ENCODE peak calls at places on chromosomes 6 and 20, in six cellular contexts. R, O, L, X, I and P are unnamed samples.

GRCh38 chr6:13390658-13391057 is 62.3 kb upstream of the TBC1D7 start:
- DNase-seq in R (no peak), O (no peak), X (peak; percentile 41), I (no peak), L (no peak), P (no peak)

GRCh38 chr20:2143594-2143993 is 42.0 kb downstream of the STK35 start:
- DNase-seq in R (no peak), O (peak; percentile 49), L (no peak), X (no peak), I (no peak), P (no peak)

GRCh38 chr6:40912158-40912946 is 126.7 kb downstream of the UNC5CL start:
- DNase-seq in X (peak; percentile 48), I (peak; percentile 83), R (peak; percentile 65), O (no peak), L (peak; percentile 67), P (peak; percentile 32)

GRCh38 chr6:39495023-39495422 is 172.5 kb upstream of the KCNK16 start:
- DNase-seq in L (no peak), O (no peak), I (no peak), X (no peak), R (no peak), P (no peak)

GRCh38 chr20:12252793-12253192 is 335.1 kb downstream of the BTBD3 start:
- DNase-seq in X (no peak), L (no peak), I (no peak), R (no peak), O (no peak), P (no peak)

GRCh38 chr20:50034567-50035170 is 51.9 kb downstream of the SNAI1 start:
- DNase-seq in R (peak; percentile 41), X (no peak), L (peak; percentile 55), I (no peak), O (no peak), P (no peak)

GRCh38 chr20:51712501-51713212 is 55.5 kb downstream of the ATP9A start:
- DNase-seq in I (no peak), L (peak; percentile 63), O (no peak), X (no peak), R (no peak), P (peak; percentile 16)

GRCh38 chr20:62494537-62494936 is 18.7 kb upstream of the GATA5 start:
- DNase-seq in O (no peak), I (no peak), L (no peak), X (no peak), R (no peak), P (no peak)

GRCh38 chr6:147751232-147751631 is 242.7 kb downstream of the SAMD5 start:
- DNase-seq in I (no peak), O (no peak), X (no peak), R (no peak), L (no peak), P (no peak)

GRCh38 chr20:62523473-62524203 is 47.8 kb upstream of the GATA5 start:
- DNase-seq in R (no peak), I (no peak), L (no peak), O (no peak), X (peak; percentile 42), P (no peak)

GRCh38 chr20:35887393-35888064 is 66.8 kb downstream of the SCAND1 start:
- DNase-seq in L (no peak), O (no peak), X (no peak), R (no peak), I (no peak), P (no peak)

GRCh38 chr20:51381557-51381956 is 161.0 kb downstream of the NFATC2 start:
- DNase-seq in I (no peak), L (no peak), X (no peak), O (no peak), R (no peak), P (no peak)

GRCh38 chr6:138593100-138593877 is 94.0 kb upstream of the NHSL1 start:
- DNase-seq in I (no peak), X (peak; percentile 88), R (peak; percentile 40), L (peak; percentile 98), O (no peak), P (peak; percentile 86)

GRCh38 chr6:161198176-161198575 is 75.7 kb downstream of the AGPAT4 start:
- DNase-seq in X (no peak), L (no peak), R (no peak), O (no peak), I (no peak), P (no peak)

GRCh38 chr20:31751126-31751525 is 12.0 kb downstream of the TPX2 start:
- DNase-seq in L (peak; percentile 43), O (no peak), X (no peak), I (no peak), R (no peak), P (peak; percentile 71)

GRCh38 chr20:37971561-37972127 is 61.6 kb downstream of the TTI1 start:
- DNase-seq in O (no peak), R (no peak), I (no peak), L (no peak), X (no peak), P (no peak)

GRCh38 chr20:41275181-41275793 is 42.2 kb downstream of the ZHX3 start:
- DNase-seq in I (no peak), X (no peak), O (no peak), R (no peak), L (peak; percentile 70), P (peak; percentile 44)

GRCh38 chr20:24164360-24164759 is 175.8 kb upstream of the GGTLC1 start:
- DNase-seq in I (no peak), O (no peak), X (peak; percentile 15), R (no peak), L (no peak), P (no peak)

GRCh38 chr6:40907198-40907701 is 131.8 kb downstream of the UNC5CL start:
- DNase-seq in R (peak; percentile 31), I (peak; percentile 72), X (no peak), O (no peak), L (peak; percentile 13), P (no peak)

GRCh38 chr6:152368761-152369624 is 268.2 kb downstream of the SYNE1 start:
- DNase-seq in X (no peak), I (peak; percentile 44), R (no peak), O (no peak), L (peak; percentile 38), P (no peak)

GRCh38 chr6:133359256-133359655 is 118.1 kb downstream of the EYA4 start:
- DNase-seq in O (no peak), X (no peak), R (no peak), L (no peak), I (peak; percentile 56), P (no peak)

GRCh38 chr6:128464790-128465189 is 55.6 kb downstream of the PTPRK start:
- DNase-seq in X (no peak), L (peak; percentile 28), I (peak; percentile 14), O (no peak), R (no peak), P (no peak)